ENCODE peak calls at places on chromosomes 3 and 15, in four cellular contexts. A, N, J and I are unnamed samples.

GRCh38 chr15:72063186-72063585 is 54.8 kb downstream of the MYO9A start:
- DNase-seq in A (no peak), N (no peak), J (no peak), I (no peak)

GRCh38 chr15:69143756-69144436 is 16.5 kb upstream of the GLCE start:
- DNase-seq in A (no peak), J (no peak), N (no peak), I (no peak)

GRCh38 chr15:101501703-101502373 is 12.3 kb upstream of the PCSK6 start:
- DNase-seq in A (peak; percentile 67), J (peak; percentile 81), N (peak; percentile 66), I (peak; percentile 22)

GRCh38 chr15:39770748-39771689 is 11.6 kb downstream of the FSIP1 start:
- DNase-seq in N (no peak), J (no peak), A (no peak), I (no peak)

GRCh38 chr3:142127941-142128658 is 21.2 kb downstream of the TFDP2 start:
- DNase-seq in N (no peak), J (no peak), A (no peak), I (no peak)

GRCh38 chr15:45802140-45802539 is 167.3 kb downstream of the SQOR start:
- DNase-seq in A (no peak), N (peak; percentile 51), J (no peak), I (no peak)

GRCh38 chr15:39301589-39301999 is 279.3 kb upstream of the THBS1 start:
- DNase-seq in J (no peak), N (no peak), A (no peak), I (no peak)

GRCh38 chr15:60462027-60462426 is 16.9 kb downstream of the ICE2 start:
- DNase-seq in N (no peak), J (no peak), A (no peak), I (no peak)

GRCh38 chr15:45456212-45457106 is 66.1 kb downstream of the SLC30A4 start:
- DNase-seq in N (peak; percentile 65), A (peak; percentile 73), J (no peak), I (peak; percentile 90)

GRCh38 chr3:127775398-127776109 is 46.8 kb downstream of the MGLL start:
- DNase-seq in A (no peak), N (no peak), J (no peak), I (no peak)

GRCh38 chr3:98099848-98100247 is 12.9 kb downstream of the OR5AC2 start:
- DNase-seq in N (no peak), J (no peak), A (no peak), I (no peak)

GRCh38 chr3:33883538-33884203 is 85.2 kb downstream of the PDCD6IP start:
- DNase-seq in A (peak; percentile 40), N (peak; percentile 39), J (no peak), I (peak; percentile 23)

GRCh38 chr3:54791552-54792156 is 136.2 kb downstream of the LRTM1 start:
- DNase-seq in A (no peak), N (no peak), J (no peak), I (no peak)

GRCh38 chr3:126208618-126209256 is 28.4 kb upstream of the ALDH1L1 start:
- DNase-seq in N (peak; percentile 52), J (no peak), A (peak; percentile 39), I (peak; percentile 76)

GRCh38 chr3:172853911-172854648 is 103.6 kb downstream of the ECT2 start:
- DNase-seq in J (no peak), N (no peak), A (no peak), I (no peak)

GRCh38 chr15:68583321-68583720 is 4.5 kb downstream of the CORO2B start:
- DNase-seq in A (no peak), J (no peak), N (peak; percentile 17), I (no peak)

GRCh38 chr15:72472907-72473669 is 1.0 kb upstream of the ARIH1 start:
- DNase-seq in N (no peak), A (no peak), J (no peak), I (no peak)

GRCh38 chr3:66450389-66451022 is 50.3 kb downstream of the LRIG1 start:
- DNase-seq in J (no peak), N (no peak), A (no peak), I (no peak)

GRCh38 chr3:125212509-125213372 is at the start of gene SLC12A8:
- DNase-seq in A (no peak), N (no peak), J (peak; percentile 72), I (no peak)

GRCh38 chr3:190183121-190183520 is 62.4 kb upstream of the P3H2 start:
- DNase-seq in N (no peak), A (no peak), J (no peak), I (no peak)

GRCh38 chr3:79040701-79041100 is 727.1 kb downstream of the ROBO1 start:
- DNase-seq in A (no peak), J (no peak), N (no peak), I (no peak)

GRCh38 chr15:73996267-73996666 is 1.8 kb downstream of the PML start:
- DNase-seq in J (no peak), A (peak; percentile 53), N (no peak), I (no peak)

GRCh38 chr3:132870596-132870995 is 148.4 kb upstream of the NPHP3 start:
- DNase-seq in N (no peak), J (no peak), A (no peak), I (no peak)

GRCh38 chr15:68052431-68052830 is 1.7 kb upstream of the PIAS1 start:
- DNase-seq in A (no peak), N (no peak), J (no peak), I (no peak)

GRCh38 chr15:89329329-89330084 is 5.1 kb downstream of the POLG start:
- DNase-seq in N (no peak), J (no peak), A (no peak), I (no peak)

GRCh38 chr3:52872245-52872644 is 25.1 kb downstream of the STIMATE start:
- DNase-seq in A (no peak), N (no peak), J (no peak), I (no peak)

GRCh38 chr3:63048365-63048764 is 173.1 kb upstream of the CADPS start:
- DNase-seq in A (no peak), J (no peak), N (no peak), I (no peak)

GRCh38 chr3:63047068-63047467 is 171.9 kb upstream of the CADPS start:
- DNase-seq in J (no peak), A (no peak), N (no peak), I (no peak)

GRCh38 chr3:63050548-63050947 is 175.3 kb upstream of the CADPS start:
- DNase-seq in N (no peak), A (no peak), J (no peak), I (no peak)

GRCh38 chr3:63048927-63049326 is 173.7 kb upstream of the CADPS start:
- DNase-seq in J (no peak), A (no peak), N (no peak), I (no peak)

DNA sequence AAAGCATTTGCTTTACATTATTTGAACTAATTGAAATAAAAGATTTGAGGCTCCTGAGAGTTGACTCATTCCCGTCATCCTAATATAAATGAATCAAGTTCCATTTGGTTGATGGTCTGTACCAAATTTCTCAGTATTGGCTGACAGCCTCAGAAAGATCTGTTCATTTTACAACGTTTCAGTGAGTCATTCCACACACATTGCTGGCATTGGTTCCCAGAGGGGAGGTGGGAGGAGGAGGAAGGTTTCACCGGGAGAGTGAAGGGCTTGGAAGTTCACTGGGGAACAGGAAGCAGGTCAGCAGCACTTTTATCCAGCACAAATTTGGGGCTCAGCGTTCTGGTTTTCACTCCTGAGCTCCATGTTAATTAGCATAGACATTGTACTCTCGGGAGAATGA is 176.7 kb upstream of the CADPS start:
- DNase-seq in N (no peak), J (no peak), A (no peak), I (no peak)
- TF ChIP-seq FOSL1 in N (no peak), J (no peak), A (no peak), I (no peak)

GRCh38 chr3:32531010-32531647 is 28.5 kb upstream of the CMTM6 start:
- DNase-seq in A (no peak), J (no peak), N (no peak), I (no peak)

DNA sequence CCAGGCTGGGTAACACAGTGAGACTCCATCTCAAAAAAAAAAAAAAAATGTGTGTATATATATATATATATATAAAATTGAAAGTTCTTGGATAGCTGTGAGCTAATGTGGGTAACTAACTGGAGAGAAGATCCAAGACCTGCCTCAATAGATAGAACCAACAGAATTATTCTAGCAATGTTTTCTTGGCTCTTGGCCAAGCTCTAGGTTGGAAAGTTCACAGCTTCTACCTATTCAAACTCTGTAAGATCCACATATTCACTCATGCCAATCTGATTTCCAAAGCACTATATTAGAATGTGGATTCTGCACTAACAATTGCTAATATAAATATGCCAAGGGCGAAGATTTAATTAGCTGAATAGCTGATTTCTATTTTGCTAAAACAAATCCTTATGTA is 29.8 kb upstream of the CMTM6 start:
- DNase-seq in N (no peak), A (no peak), J (no peak), I (no peak)
- TF ChIP-seq ATF3 in N (no peak), A (no peak), J (no peak), I (no peak)

GRCh38 chr3:184750684-184751083 is 38.8 kb upstream of the MAGEF1 start:
- DNase-seq in N (no peak), J (no peak), A (no peak), I (no peak)

GRCh38 chr3:184751204-184751809 is 39.4 kb upstream of the MAGEF1 start:
- DNase-seq in A (no peak), J (no peak), N (no peak), I (no peak)

GRCh38 chr3:184746131-184747120 is 34.6 kb upstream of the MAGEF1 start:
- DNase-seq in J (no peak), N (no peak), A (no peak), I (no peak)

GRCh38 chr3:184749168-184749744 is 37.4 kb upstream of the MAGEF1 start:
- DNase-seq in J (no peak), N (no peak), A (no peak), I (no peak)

DNA sequence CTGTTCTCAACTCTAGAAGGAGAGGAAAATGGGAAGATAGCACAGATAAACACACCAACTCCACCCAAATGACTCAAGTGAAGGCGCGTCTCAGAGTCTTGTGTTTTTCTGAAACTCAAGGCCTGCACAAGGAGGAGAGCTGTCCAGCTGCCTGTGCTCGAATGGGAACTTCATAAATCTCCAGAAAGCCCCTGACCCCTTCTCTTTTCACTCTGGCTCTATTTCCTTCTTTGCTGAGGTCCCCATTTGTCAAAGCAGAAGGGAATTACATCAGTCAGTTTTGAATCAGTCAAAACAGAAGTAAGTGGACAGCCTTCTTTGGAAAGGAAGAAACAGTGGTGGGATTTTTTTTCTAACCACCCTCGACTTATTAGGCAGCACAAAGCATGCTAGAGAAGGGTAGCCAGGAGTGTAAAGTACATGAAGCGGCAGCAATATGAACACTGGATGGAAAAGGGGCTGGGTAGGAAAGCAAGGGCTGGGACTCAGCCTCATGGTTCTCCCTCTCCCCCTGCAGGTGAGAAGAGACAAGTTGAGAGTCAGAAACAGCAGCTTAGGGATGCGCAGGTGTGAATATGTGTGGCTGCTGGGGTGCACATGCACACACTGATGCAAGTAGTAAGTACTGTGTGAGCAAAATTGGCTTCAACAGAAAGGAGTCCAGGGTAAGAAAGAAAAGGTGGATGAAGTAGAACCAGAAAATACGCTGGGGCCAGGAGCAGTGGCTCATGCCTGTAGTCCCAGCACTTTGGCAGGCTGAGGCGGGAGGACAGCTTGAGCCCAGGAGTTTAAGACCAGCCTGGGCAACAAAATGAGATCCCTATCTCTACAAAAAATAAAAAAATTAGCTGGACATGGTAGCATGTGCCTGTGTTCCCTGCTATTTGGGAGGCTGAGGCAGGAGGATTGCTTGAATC is 36.6 kb upstream of the MAGEF1 start:
- DNase-seq in N (peak; percentile 13), A (peak; percentile 49), J (no peak), I (peak; percentile 48)
- TF ChIP-seq CTCF in N (peak; percentile 70), A (peak; percentile 64), J (peak; percentile 81), I (peak; percentile 71)

GRCh38 chr3:176873261-176873660 is 324.0 kb downstream of the TBL1XR1 start:
- DNase-seq in N (no peak), A (no peak), J (no peak), I (no peak)

GRCh38 chr3:176872771-176873209 is 324.5 kb downstream of the TBL1XR1 start:
- DNase-seq in J (peak; percentile 68), N (peak; percentile 38), A (peak; percentile 21), I (peak; percentile 10)

GRCh38 chr3:176870451-176870850 is 326.8 kb downstream of the TBL1XR1 start:
- DNase-seq in A (no peak), J (no peak), N (no peak), I (no peak)

GRCh38 chr3:176867681-176868663 is 329.3 kb downstream of the TBL1XR1 start:
- DNase-seq in A (no peak), J (no peak), N (no peak), I (no peak)
- TF ChIP-seq FOSL1 in A (no peak), J (no peak), N (no peak), I (no peak)